ENCODE peak calls at places on chromosomes 1 and 21, in four cellular contexts. T, F, V and R are unnamed samples.

GRCh38 chr1:146032613-146033219 is 11.2 kb upstream of the HJV start:
- DNase-seq in V (peak), F (peak), T (no peak), R (peak)

GRCh38 chr1:113247355-113247754 is 143.0 kb upstream of the MAGI3 start:
- DNase-seq in T (no peak), F (no peak), V (no peak), R (no peak)

GRCh38 chr1:31062867-31063380 is 2.6 kb downstream of the PUM1 start:
- DNase-seq in T (no peak), F (no peak), V (no peak), R (no peak)

GRCh38 chr1:66944330-66945274 is 19.8 kb downstream of the MIER1 start:
- DNase-seq in V (no peak), F (peak), T (no peak), R (no peak)

GRCh38 chr1:34711469-34711868 is 43.4 kb upstream of the GJB5 start:
- DNase-seq in T (no peak), V (no peak), F (peak), R (peak)

GRCh38 chr21:31710586-31710985 is 21.3 kb downstream of the SCAF4 start:
- DNase-seq in V (no peak), F (no peak), T (no peak), R (no peak)

GRCh38 chr1:11030865-11031264 is 16.2 kb downstream of the MASP2 start:
- DNase-seq in F (no peak), T (no peak), V (no peak), R (no peak)

GRCh38 chr1:198196630-198197029 is 39.8 kb downstream of the NEK7 start:
- DNase-seq in V (no peak), T (no peak), F (no peak), R (no peak)

GRCh38 chr1:187621961-187622360 is 793.2 kb downstream of the PLA2G4A start:
- DNase-seq in F (no peak), T (no peak), V (peak), R (no peak)
- TF ChIP-seq USF1 in F (no peak), T (no peak), V (no peak), R (no peak)

GRCh38 chr1:41627491-41628280 is 143.2 kb upstream of the EDN2 start:
- DNase-seq in F (no peak), V (no peak), T (no peak), R (no peak)

GRCh38 chr1:41631154-41631553 is 146.7 kb upstream of the EDN2 start:
- DNase-seq in T (no peak), F (no peak), V (no peak), R (no peak)

GRCh38 chr1:41629136-41629535 is 144.7 kb upstream of the EDN2 start:
- DNase-seq in V (no peak), F (no peak), T (no peak), R (no peak)

GRCh38 chr1:41631971-41632370 is 147.5 kb upstream of the EDN2 start:
- DNase-seq in V (no peak), T (no peak), F (no peak), R (no peak)

DNA sequence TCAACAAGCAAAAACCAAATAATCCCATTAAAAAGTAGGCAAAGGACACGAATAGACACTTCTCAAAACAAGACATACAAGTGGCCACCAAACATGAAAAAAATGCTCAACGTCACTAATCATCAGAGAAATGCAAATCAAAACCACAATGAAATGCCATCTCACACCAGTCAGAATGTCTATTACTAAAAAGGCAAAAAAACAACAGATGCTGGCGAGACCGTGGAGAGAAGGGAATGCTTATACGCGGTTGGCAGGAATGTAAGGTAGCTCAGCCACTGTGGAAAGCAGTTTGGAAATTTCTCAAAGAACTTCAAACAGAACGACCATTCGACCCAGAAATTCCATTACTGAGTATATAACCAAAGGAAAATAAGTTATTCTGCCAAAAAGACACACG is 145.1 kb upstream of the EDN2 start:
- DNase-seq in V (no peak), F (no peak), T (no peak), R (no peak)
- TF ChIP-seq USF1 in V (no peak), F (no peak), T (no peak), R (no peak)

GRCh38 chr1:33624261-33624990 is 152.0 kb downstream of the ZSCAN20 start:
- DNase-seq in V (no peak), T (no peak), F (no peak), R (no peak)
- TF ChIP-seq USF1 in V (no peak), T (no peak), F (no peak), R (no peak)

GRCh38 chr1:169586395-169587255 is at the start of gene F5:
- DNase-seq in F (peak), T (peak), V (no peak), R (peak)
- TF ChIP-seq USF1 in F (no peak), T (no peak), V (no peak), R (no peak)

GRCh38 chr1:19352839-19353238 is 40.7 kb downstream of the SLC66A1 start:
- DNase-seq in F (no peak), V (no peak), T (no peak), R (no peak)

GRCh38 chr1:19354531-19354981 is 42.4 kb downstream of the SLC66A1 start:
- DNase-seq in F (no peak), V (no peak), T (no peak), R (no peak)

GRCh38 chr1:19356266-19356665 is 44.1 kb downstream of the SLC66A1 start:
- DNase-seq in V (no peak), F (no peak), T (no peak), R (no peak)

GRCh38 chr1:19351858-19352257 is 39.7 kb downstream of the SLC66A1 start:
- DNase-seq in T (no peak), F (no peak), V (no peak), R (no peak)

GRCh38 chr1:19353596-19353995 is 41.5 kb downstream of the SLC66A1 start:
- DNase-seq in T (peak), F (no peak), V (no peak), R (no peak)
- TF ChIP-seq USF1 in T (no peak), F (no peak), V (no peak), R (no peak)

DNA sequence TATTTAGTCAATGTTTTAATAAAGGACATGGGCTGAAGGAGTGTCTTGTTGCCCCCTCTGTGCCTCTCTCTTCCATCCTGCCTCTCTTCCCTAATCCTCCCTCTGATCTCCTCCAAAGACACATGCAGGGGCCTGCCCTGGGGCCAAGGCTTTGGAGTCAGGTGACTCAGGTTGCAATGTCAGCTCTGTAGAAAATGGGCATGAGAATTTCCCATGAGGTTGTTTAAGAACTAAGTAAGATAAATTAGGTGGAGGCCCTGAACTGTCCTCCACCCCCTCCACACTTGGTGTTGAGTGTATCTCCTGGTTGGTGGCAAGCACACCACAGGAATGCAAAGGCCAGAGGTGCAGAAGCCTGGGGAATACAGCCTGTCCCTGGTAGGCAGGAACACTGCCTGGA is 63.9 kb upstream of the GRIK3 start:
- DNase-seq in F (no peak), V (no peak), T (no peak), R (no peak)
- TF ChIP-seq USF1 in F (no peak), V (no peak), T (no peak), R (no peak)

DNA sequence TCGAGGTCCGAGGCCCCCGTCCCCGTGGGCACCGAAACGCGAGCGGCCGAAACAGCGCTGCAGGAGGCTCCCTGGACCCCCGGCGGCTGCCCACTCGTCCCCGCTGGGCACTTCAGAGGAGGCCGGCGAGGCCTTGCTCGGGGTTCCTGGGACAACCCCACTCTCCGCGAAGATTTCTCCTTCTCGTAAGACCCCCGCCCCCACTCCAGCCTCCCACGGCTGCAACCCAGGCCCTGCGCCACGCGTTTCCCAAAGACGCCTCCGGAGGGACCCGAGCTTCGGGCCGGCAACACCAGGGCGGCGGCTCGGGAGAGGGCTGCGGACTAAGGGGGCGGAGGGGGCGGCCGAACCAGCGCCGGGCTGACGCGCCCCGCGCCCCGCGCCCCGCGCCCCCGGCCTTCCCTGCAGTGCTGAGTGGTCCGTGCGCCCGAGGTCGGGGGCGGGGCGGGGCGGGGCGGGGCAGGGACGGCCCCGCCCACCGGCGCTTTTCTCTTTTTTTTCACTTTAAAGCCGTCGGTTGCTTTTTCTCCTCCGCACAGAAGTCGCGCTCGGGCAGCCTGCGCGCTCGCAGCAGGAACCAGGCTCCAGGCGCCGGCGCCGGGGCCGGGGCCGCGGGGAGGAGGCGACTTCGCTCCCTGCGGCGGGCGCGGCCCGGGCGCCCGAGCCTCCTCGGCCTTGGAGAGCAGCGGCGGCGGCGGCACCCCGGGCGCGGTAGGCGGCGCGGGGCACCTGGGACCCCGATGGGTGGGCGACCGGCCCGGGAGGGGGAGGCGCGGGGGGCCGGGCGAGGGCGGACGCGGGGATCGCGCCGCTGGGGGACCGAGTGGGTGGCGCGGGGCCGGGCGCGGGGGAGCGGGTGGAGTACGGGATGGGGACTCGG is at the start of gene SPSB1:
- DNase-seq in T (peak), V (no peak), F (peak), R (peak)
- TF ChIP-seq USF1 in T (no peak), V (no peak), F (no peak), R (no peak)

DNA sequence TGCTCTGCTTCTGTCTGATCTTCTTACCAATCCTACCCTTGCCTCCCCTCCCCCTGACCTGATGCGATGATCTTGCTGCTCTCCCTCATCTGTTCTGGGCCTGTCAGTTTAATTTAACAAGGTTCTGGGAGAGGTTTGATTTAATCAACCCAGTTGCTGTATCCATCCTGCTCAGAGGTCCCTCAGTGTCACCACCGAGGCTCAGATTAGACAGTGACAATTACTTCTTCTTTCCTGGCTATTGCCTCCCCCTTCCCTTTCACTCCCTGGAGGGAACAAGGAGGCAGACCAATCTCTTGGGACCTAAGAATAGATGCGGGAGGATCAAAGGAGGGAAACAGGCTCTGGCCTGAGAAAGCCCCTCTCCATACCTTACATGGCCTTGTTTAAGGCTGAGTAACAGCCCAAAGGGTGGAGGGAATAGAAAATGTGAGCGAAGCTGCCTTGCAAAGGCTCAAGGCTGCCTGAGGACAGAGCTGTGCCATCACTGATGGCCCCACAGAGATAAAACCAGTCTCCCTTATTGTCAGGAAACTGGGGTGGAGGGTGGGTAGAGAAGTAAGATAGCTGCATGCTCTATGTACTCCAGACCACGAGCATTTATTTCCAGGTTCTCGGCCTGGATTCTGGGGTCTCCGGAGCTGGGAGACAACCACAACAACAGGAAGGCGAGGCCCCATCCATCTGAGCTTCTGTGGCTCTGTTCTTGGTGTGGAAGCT is 6.9 kb upstream of the DDX20 start:
- DNase-seq in V (no peak), T (no peak), F (no peak), R (peak)
- TF ChIP-seq USF1 in V (no peak), T (no peak), F (no peak), R (no peak)

GRCh38 chr1:65717815-65718454 is 74.8 kb upstream of the PDE4B start:
- DNase-seq in F (peak), V (no peak), T (no peak), R (no peak)
- TF ChIP-seq USF1 in F (no peak), V (no peak), T (no peak), R (no peak)